ENCODE peak calls at places on chromosomes 7 and 10, in five cellular contexts. X is sigmoid colon, R is endothelial cell, P is MCF 10A, Q is lower lobe of right lung. I is an unnamed sample.

GRCh38 chr7:123265853-123266252 is 66.1 kb upstream of the SLC13A1 start:
- DNase-seq in X (no peak), Q (no peak), R (no peak), P (peak), I (no peak)

GRCh38 chr7:97407106-97407505 is 289.6 kb downstream of the SDHAF3 start:
- DNase-seq in Q (no peak), X (no peak), R (no peak), P (no peak), I (no peak)

GRCh38 chr10:8102708-8103401 is 48.4 kb downstream of the GATA3 start:
- DNase-seq in X (no peak), R (no peak), P (no peak), Q (no peak), I (no peak)

GRCh38 chr7:148135106-148135505 is 455.5 kb upstream of the C7orf33 start:
- DNase-seq in R (no peak), P (peak), X (no peak), Q (no peak), I (no peak)

GRCh38 chr10:16853201-16853600 is 36.0 kb upstream of the RSU1 start:
- DNase-seq in P (peak), X (no peak), R (no peak), Q (no peak), I (no peak)

GRCh38 chr10:44467090-44467489 is 82.2 kb upstream of the CXCL12 start:
- DNase-seq in Q (no peak), X (no peak), P (no peak), R (no peak), I (peak)

GRCh38 chr7:123043642-123044041 is 48.1 kb upstream of the TAS2R16 start:
- DNase-seq in X (no peak), Q (no peak), P (no peak), R (no peak), I (no peak)

GRCh38 chr7:44383566-44383965 is 58.2 kb upstream of the CAMK2B start:
- DNase-seq in R (no peak), X (no peak), Q (no peak), P (peak), I (peak)

GRCh38 chr10:4810093-4810492 is 15.9 kb upstream of the AKR1E2 start:
- DNase-seq in X (no peak), R (no peak), P (peak), Q (no peak), I (no peak)

GRCh38 chr10:7035111-7035761 is 375.6 kb downstream of the SFMBT2 start:
- DNase-seq in R (no peak), Q (no peak), X (no peak), P (no peak), I (no peak)

GRCh38 chr7:63012633-63013183 is 985.9 kb upstream of the ZNF722 start:
- DNase-seq in P (no peak), Q (no peak), X (no peak), R (no peak), I (peak)

GRCh38 chr7:133887459-133887858 is 239.7 kb upstream of the LRGUK start:
- DNase-seq in X (no peak), P (no peak), R (no peak), Q (no peak), I (no peak)

GRCh38 chr7:46705416-46706255 is 784.6 kb upstream of the IGFBP3 start:
- DNase-seq in R (no peak), Q (no peak), X (no peak), P (no peak), I (no peak)

GRCh38 chr10:68271104-68271882 is 39.4 kb upstream of the ATOH7 start:
- DNase-seq in R (no peak), P (no peak), Q (no peak), X (no peak), I (no peak)

GRCh38 chr10:82969405-82969804 is 1094.4 kb downstream of the NRG3 start:
- DNase-seq in R (no peak), X (no peak), Q (no peak), P (peak), I (no peak)

GRCh38 chr10:117860823-117861222 is 185.9 kb downstream of the RAB11FIP2 start:
- DNase-seq in R (no peak), P (peak), X (no peak), Q (no peak), I (no peak)

GRCh38 chr7:96591900-96592676 is 117.6 kb downstream of the SEM1 start:
- DNase-seq in Q (no peak), X (no peak), P (no peak), R (no peak), I (no peak)

GRCh38 chr10:98485959-98486358 is 39.2 kb upstream of the HPS1 start:
- DNase-seq in X (no peak), Q (no peak), P (no peak), R (no peak), I (no peak)

GRCh38 chr10:52128056-52128683 is 185.9 kb upstream of the DKK1 start:
- DNase-seq in P (no peak), X (no peak), R (no peak), Q (no peak), I (no peak)

GRCh38 chr7:152344253-152344652 is 91.5 kb downstream of the KMT2C start:
- DNase-seq in Q (no peak), P (no peak), X (no peak), R (no peak), I (no peak)

GRCh38 chr10:69061305-69062161 is 26.4 kb upstream of the SRGN start:
- DNase-seq in Q (peak), R (no peak), X (peak), P (peak), I (no peak)

GRCh38 chr10:73076361-73077183 is 20.1 kb downstream of the P4HA1 start:
- DNase-seq in R (no peak), Q (no peak), X (peak), P (peak), I (no peak)

GRCh38 chr7:5625938-5626337 is 155.5 kb downstream of the RNF216 start:
- DNase-seq in R (no peak), X (no peak), Q (no peak), P (no peak), I (no peak)

GRCh38 chr10:126133906-126134703 is 237.7 kb downstream of the FANK1 start:
- DNase-seq in X (no peak), R (no peak), P (peak), Q (no peak), I (no peak)

GRCh38 chr7:46854958-46855473 is 726.9 kb downstream of the TNS3 start:
- DNase-seq in Q (no peak), R (no peak), P (peak), X (no peak), I (no peak)

GRCh38 chr7:130560972-130561371 is 69.1 kb downstream of the MEST start:
- DNase-seq in X (no peak), R (no peak), Q (no peak), P (peak), I (no peak)

GRCh38 chr10:28327494-28327886 is 24.6 kb upstream of the MPP7 start:
- DNase-seq in Q (no peak), R (no peak), P (peak), X (no peak), I (no peak)

GRCh38 chr7:131110294-131111080 is 217.2 kb upstream of the MKLN1 start:
- DNase-seq in Q (no peak), P (peak), R (no peak), X (peak), I (no peak)

GRCh38 chr10:29702288-29703164 is 67.8 kb upstream of the SVIL start:
- DNase-seq in R (no peak), Q (no peak), P (no peak), X (no peak), I (no peak)

GRCh38 chr10:122567056-122567660 is 6.6 kb downstream of the DMBT1 start:
- DNase-seq in R (peak), Q (no peak), P (peak), X (peak), I (no peak)

GRCh38 chr7:6651866-6652445 is 14.8 kb downstream of the ZNF316 start:
- DNase-seq in X (peak), Q (no peak), R (no peak), P (no peak), I (peak)

GRCh38 chr7:130180571-130180971 is 24.6 kb downstream of the TMEM209 start:
- DNase-seq in Q (no peak), P (peak), X (no peak), R (no peak), I (no peak)

GRCh38 chr7:120033114-120033513 is 239.9 kb upstream of the KCND2 start:
- DNase-seq in X (no peak), Q (no peak), R (no peak), P (no peak), I (no peak)

GRCh38 chr7:111987115-111987826 is 218.9 kb downstream of the DOCK4 start:
- DNase-seq in R (no peak), Q (no peak), P (peak), X (no peak), I (no peak)
- TF ChIP-seq CTCF in R (no peak), Q (no peak), P (no peak), X (no peak), I (no peak)

GRCh38 chr10:24841530-24841929 is 110.9 kb downstream of the PRTFDC1 start:
- DNase-seq in P (no peak), R (no peak), Q (no peak), X (no peak), I (no peak)
- TF ChIP-seq CTCF in P (no peak), R (no peak), Q (no peak), X (no peak), I (no peak)

DNA sequence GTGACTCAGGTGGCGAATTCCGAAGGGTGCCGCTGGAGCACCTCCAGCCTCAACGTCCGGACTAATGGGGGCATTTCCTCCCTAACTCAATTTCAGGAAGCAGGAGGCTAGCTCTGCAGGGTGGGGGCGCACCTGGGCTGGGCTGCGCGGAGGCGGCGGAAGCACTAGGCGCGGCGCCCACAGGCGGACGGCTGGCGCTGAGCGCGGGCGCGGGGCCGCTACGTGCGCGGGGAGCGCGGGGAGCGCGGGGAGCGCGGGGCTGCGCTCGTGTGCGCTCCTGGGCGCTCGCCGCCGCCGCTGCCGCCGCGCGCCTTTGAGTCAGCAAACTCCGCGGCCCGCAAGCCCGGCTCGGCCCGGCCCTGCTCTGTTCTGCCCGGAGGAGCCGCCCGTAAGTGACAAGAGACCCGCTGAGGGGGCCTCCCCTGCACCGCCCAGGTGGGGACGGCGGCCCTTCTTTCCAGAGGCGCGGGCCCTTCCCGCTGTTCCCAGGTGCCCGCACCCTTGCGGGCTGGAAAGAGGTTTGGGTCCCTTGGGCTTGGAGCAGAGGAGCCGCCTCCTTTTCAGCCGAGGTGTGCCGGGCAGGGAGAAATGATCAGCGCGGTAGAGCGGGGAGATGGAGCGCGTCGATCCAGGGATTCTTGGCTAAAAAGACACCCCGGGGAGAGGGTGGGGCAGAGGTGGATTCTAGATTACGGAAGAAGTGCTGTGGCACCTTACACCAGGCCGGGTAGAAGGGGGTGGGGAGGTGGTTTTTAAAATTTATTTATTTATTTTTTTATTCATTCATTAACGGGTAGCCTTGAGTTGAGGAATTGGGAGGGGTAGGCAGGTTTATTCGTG is at the start of gene SNX10:
- DNase-seq in Q (peak), P (peak), R (peak), X (no peak), I (no peak)
- TF ChIP-seq CTCF in Q (peak), P (peak), R (no peak), X (no peak), I (peak)

DNA sequence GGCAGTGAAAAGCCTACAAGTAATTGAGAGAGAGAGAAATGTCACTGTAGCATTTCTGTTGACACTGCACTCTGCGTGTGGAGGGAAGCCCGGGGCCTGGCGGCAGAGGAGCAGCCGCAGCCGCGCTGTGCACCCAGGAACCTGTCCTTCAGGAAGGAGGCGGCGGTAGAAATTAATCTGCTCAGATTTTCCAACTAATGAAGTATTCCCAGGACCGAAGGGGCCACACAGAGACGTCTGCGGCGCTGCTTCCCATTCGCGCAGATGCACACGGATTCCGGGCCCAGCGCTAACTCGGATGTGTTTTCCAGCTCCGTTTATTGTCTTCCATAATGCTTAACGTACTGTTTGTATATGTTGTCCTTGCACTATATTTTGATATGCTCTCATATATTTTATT is 170.0 kb downstream of the EBF3 start:
- DNase-seq in P (no peak), X (no peak), Q (no peak), R (no peak), I (no peak)
- TF ChIP-seq CTCF in P (no peak), X (no peak), Q (no peak), R (no peak), I (no peak)

GRCh38 chr10:15460661-15461060 is 89.6 kb upstream of the FAM171A1 start:
- DNase-seq in Q (no peak), P (no peak), X (no peak), R (no peak), I (no peak)

GRCh38 chr10:15457382-15457781 is 86.3 kb upstream of the FAM171A1 start:
- DNase-seq in X (no peak), R (no peak), P (no peak), Q (no peak), I (no peak)

GRCh38 chr10:15459218-15459617 is 88.1 kb upstream of the FAM171A1 start:
- DNase-seq in Q (no peak), X (no peak), P (no peak), R (no peak), I (no peak)

GRCh38 chr10:15462253-15462885 is 91.3 kb upstream of the FAM171A1 start:
- DNase-seq in R (no peak), P (no peak), Q (no peak), X (no peak), I (no peak)

DNA sequence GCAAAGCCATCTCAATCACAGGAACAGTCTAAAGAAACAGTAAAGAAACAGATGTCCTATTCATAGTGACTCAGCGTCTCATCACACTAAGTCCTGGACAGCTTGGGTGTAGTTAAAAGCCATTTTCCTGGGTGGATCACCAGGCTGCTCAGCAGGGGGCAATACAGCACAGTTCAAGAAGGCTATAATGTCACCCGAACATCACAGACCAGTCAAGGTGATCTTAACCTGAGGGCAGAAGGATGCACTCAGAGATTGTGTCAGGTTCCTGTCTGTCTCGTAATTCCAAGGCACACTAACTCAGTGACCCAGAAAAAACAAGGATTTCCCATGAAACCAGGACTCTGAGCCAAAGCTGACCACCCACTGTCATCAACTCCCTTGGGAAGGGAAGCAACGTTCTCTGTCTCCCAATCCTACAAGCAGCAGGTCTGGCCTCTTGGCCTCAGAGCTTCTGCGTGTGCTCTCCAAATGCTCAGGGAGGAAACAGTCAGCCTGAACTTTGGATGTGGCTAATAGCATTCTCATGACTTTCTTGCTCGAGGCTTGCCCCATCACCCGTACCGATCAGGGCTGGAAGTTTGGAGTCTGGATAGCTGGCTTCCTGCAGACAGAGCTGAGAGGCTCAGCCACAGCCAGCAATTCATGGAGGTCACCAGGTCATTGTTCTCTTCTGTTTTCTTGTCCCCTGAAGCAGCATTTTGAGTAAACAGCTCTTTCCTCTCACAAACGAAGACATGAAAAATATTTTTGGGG is 90.4 kb upstream of the FAM171A1 start:
- DNase-seq in P (peak), Q (no peak), X (no peak), R (no peak), I (no peak)
- TF ChIP-seq CTCF in P (no peak), Q (no peak), X (no peak), R (no peak), I (peak)

GRCh38 chr7:28808786-28809533 is 149.2 kb downstream of the TRIL start:
- DNase-seq in X (no peak), P (no peak), Q (peak), R (peak), I (no peak)
- TF ChIP-seq CTCF in X (no peak), P (no peak), Q (no peak), R (no peak), I (peak)

DNA sequence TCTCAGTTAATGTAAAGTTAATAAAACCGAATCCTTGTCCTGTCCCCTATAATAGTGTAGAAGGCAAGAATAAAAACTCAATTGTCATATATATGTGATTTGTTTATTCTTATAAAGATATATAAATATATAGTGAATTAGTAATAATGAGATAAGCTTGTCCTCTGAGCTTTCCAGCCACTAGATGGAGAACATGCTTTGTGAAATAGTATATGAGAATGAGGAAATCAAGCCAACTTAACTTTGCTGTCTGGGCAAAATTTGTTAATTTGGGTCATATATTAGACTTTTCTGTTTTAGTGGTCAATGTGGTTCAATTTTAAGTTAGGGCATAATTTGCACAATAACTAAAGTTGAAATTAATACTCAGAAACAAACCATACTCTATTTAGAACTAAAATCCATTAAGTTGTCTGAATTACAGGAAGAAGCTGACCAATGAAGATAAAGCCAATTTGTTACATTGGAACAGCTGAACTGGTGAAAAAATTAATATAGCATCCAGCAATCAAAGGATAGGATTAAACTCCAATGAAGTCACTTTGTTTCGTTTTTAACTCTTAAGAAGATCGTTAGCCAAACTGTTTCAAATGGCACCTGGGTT is 595.0 kb downstream of the ARL4A start:
- DNase-seq in Q (no peak), X (no peak), R (no peak), P (peak), I (no peak)
- TF ChIP-seq CTCF in Q (peak), X (no peak), R (no peak), P (peak), I (peak)

GRCh38 chr10:49655099-49655498 is 24.4 kb upstream of the C10orf53 start:
- DNase-seq in Q (no peak), X (no peak), R (no peak), P (no peak), I (no peak)
- TF ChIP-seq CTCF in Q (no peak), X (no peak), R (no peak), P (no peak), I (no peak)

DNA sequence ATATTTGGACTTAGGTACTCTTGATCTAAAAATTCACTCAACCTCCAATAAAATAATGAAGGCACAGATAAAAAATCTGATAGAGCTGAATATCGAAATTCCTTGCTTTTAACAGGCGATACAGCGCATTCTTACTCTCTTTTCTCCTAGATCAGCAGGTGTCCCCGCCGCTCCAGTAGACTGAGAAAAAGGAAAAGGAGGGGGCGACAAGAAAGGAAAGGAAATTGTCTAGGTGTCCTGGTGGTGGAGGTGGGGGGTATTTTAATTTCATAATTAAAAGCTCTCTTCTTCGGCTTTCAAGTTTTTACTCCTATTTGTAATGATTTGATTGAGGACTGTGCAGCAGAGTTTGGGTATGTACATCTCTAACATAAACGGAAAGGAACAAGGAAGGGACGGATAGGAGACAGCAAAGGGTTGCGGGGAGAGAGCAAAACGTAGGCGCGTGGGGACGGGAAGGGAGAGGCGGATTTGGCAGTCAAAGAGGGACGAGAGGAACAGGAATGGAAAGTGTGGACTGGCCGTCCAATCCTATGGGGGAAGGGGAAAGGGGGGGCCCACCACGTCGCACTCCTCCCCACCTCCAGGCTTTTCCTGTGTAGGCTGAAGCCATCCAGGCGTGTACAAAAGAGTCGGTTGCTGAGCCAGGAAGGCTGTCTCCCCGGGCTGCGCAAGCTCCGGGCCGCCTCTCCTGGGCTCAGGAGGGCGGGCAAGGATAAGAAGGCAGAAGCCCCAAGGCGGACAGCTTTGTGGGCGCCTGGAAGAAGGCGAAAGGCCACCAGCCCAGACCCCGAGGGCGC is 875 bp upstream of the HECTD2 start:
- DNase-seq in P (peak), X (peak), R (peak), Q (peak), I (peak)
- TF ChIP-seq CTCF in P (peak), X (peak), R (no peak), Q (no peak), I (peak)